ENCODE peak calls at places on chromosomes 2 and 18, in four cellular contexts. E, Z, F and L are unnamed samples.
A peak's percentile ranks its signal among the peaks of the same experiment; 100 is the strongest.

GRCh38 chr2:134289225-134289624 is 35.4 kb downstream of the MGAT5 start:
- DNase-seq in F (no peak), Z (no peak), E (no peak), L (no peak)

GRCh38 chr2:177262137-177262536 is 2.4 kb downstream of the NFE2L2 start:
- DNase-seq in F (no peak), E (no peak), Z (no peak), L (no peak)

GRCh38 chr18:57915241-57915640 is 112.1 kb upstream of the ATP8B1 start:
- DNase-seq in E (no peak), F (no peak), Z (no peak), L (no peak)

GRCh38 chr2:96484096-96484495 is 21.1 kb downstream of the NEURL3 start:
- DNase-seq in Z (no peak), F (no peak), E (no peak), L (no peak)

GRCh38 chr2:187150667-187151066 is 297.4 kb downstream of the CALCRL start:
- DNase-seq in F (no peak), E (no peak), Z (no peak), L (no peak)

GRCh38 chr2:23427350-23427749 is 42.4 kb downstream of the KLHL29 start:
- DNase-seq in Z (no peak), F (no peak), E (no peak), L (no peak)

GRCh38 chr2:83386559-83386958 is 1072.5 kb downstream of the SUCLG1 start:
- DNase-seq in F (no peak), Z (no peak), E (no peak), L (no peak)

GRCh38 chr2:120761911-120762310 is 26.2 kb downstream of the GLI2 start:
- DNase-seq in F (no peak), Z (no peak), E (peak; percentile 3), L (no peak)

GRCh38 chr2:239379641-239380170 is 21.1 kb downstream of the HDAC4 start:
- DNase-seq in F (no peak), E (peak; percentile 24), Z (peak; percentile 48), L (no peak)

GRCh38 chr2:201985740-201986735 is 47.6 kb upstream of the FZD7 start:
- DNase-seq in E (no peak), F (no peak), Z (no peak), L (no peak)

GRCh38 chr18:70228546-70228945 is 23.1 kb upstream of the RTTN start:
- DNase-seq in F (no peak), Z (no peak), E (no peak), L (no peak)

GRCh38 chr2:11829324-11829946 is 83.0 kb downstream of the LPIN1 start:
- DNase-seq in F (peak; percentile 49), E (peak; percentile 79), Z (no peak), L (peak; percentile 59)

GRCh38 chr2:241933175-241933911 is 63.8 kb downstream of the RTP5 start:
- DNase-seq in Z (no peak), E (no peak), F (no peak), L (no peak)

GRCh38 chr2:177708660-177709328 is 316.2 kb downstream of the AGPS start:
- DNase-seq in F (no peak), Z (no peak), E (no peak), L (no peak)

GRCh38 chr2:212001280-212001679 is 537.3 kb downstream of the ERBB4 start:
- DNase-seq in E (no peak), F (no peak), Z (no peak), L (no peak)

GRCh38 chr2:85409719-85410583 is at the start of gene CAPG:
- DNase-seq in F (peak; percentile 86), Z (peak; percentile 73), E (no peak), L (peak; percentile 88)

GRCh38 chr2:130875935-130876334 is 39.2 kb downstream of the ARHGEF4 start:
- DNase-seq in F (no peak), Z (no peak), E (no peak), L (no peak)

GRCh38 chr2:192741889-192742288 is 547.2 kb upstream of the TMEFF2 start:
- DNase-seq in F (no peak), Z (no peak), E (no peak), L (no peak)

GRCh38 chr2:6053711-6054393 is 361.7 kb downstream of the SOX11 start:
- DNase-seq in F (no peak), E (no peak), Z (no peak), L (no peak)

GRCh38 chr2:65018141-65018582 is 29.0 kb downstream of the SLC1A4 start:
- DNase-seq in E (no peak), Z (no peak), F (no peak), L (no peak)

GRCh38 chr2:106316937-106317336 is 122.8 kb upstream of the UXS1 start:
- DNase-seq in E (no peak), Z (no peak), F (no peak), L (no peak)

GRCh38 chr2:124325667-124326425 is 300.8 kb downstream of the CNTNAP5 start:
- DNase-seq in F (no peak), Z (no peak), E (no peak), L (no peak)

GRCh38 chr2:128473175-128474013 is 154.7 kb upstream of the HS6ST1 start:
- DNase-seq in Z (no peak), E (no peak), F (no peak), L (peak; percentile 74)

GRCh38 chr2:133484106-133484505 is 84.2 kb downstream of the NCKAP5 start:
- DNase-seq in Z (no peak), E (no peak), F (no peak), L (no peak)

GRCh38 chr18:41881285-41881684 is 73.7 kb upstream of the PIK3C3 start:
- DNase-seq in F (no peak), E (no peak), Z (no peak), L (no peak)

GRCh38 chr18:68660355-68661183 is 54.3 kb downstream of the TMX3 start:
- DNase-seq in F (no peak), E (no peak), Z (no peak), L (peak; percentile 10)

GRCh38 chr18:56641714-56642331 is 3.4 kb upstream of the TXNL1 start:
- DNase-seq in F (peak; percentile 34), Z (no peak), E (no peak), L (no peak)

GRCh38 chr18:7174359-7175107 is 56.4 kb upstream of the LRRC30 start:
- DNase-seq in E (peak; percentile 53), F (peak; percentile 25), Z (peak; percentile 65), L (no peak)

GRCh38 chr2:134489732-134490384 is 228.9 kb downstream of the TMEM163 start:
- DNase-seq in E (no peak), Z (no peak), F (no peak), L (no peak)

DNA sequence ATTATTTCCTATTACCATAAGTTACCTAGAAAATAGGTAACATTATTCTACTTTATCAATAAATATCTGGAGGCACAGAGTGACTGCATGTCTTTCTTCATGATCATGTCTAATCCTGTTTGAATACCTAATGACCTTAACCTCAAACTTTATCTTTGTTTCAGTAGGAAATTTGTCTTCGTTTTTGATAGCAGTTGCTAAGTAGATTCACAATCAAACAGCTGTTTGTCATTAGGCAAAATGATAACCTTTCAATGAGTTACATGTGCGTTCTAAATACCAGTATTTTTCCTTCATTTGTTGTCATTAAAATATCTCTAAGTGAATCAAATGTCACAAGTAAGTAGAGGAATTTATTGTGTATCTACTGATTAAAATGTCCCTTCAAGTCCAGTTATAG is 473.8 kb downstream of the NRXN1 start:
- DNase-seq in Z (no peak), E (no peak), F (no peak), L (no peak)
- TF ChIP-seq CTCF in Z (no peak), E (no peak), F (no peak), L (no peak)

GRCh38 chr2:218256612-218257350 is 4.0 kb upstream of the GPBAR1 start:
- DNase-seq in E (no peak), Z (no peak), F (no peak), L (no peak)

GRCh38 chr2:218260166-218260565 is 649 bp upstream of the GPBAR1 start:
- DNase-seq in Z (no peak), F (no peak), E (no peak), L (no peak)

GRCh38 chr2:218255441-218255840 is 5.4 kb upstream of the GPBAR1 start:
- DNase-seq in F (no peak), Z (no peak), E (no peak), L (no peak)

GRCh38 chr2:218259099-218259921 is 1.5 kb upstream of the GPBAR1 start:
- DNase-seq in F (no peak), E (no peak), Z (no peak), L (no peak)

GRCh38 chr2:218257390-218257981 is 3.3 kb upstream of the GPBAR1 start:
- DNase-seq in E (peak; percentile 46), Z (no peak), F (peak; percentile 25), L (peak; percentile 80)
- TF ChIP-seq CTCF in E (peak; percentile 66), Z (peak; percentile 20), F (peak; percentile 75), L (peak; percentile 55)

GRCh38 chr2:180604077-180604476 is 376.3 kb upstream of the UBE2E3 start:
- DNase-seq in F (peak; percentile 10), E (no peak), Z (no peak), L (no peak)
- TF ChIP-seq CTCF in F (peak; percentile 43), E (peak; percentile 26), Z (no peak), L (peak; percentile 20)

DNA sequence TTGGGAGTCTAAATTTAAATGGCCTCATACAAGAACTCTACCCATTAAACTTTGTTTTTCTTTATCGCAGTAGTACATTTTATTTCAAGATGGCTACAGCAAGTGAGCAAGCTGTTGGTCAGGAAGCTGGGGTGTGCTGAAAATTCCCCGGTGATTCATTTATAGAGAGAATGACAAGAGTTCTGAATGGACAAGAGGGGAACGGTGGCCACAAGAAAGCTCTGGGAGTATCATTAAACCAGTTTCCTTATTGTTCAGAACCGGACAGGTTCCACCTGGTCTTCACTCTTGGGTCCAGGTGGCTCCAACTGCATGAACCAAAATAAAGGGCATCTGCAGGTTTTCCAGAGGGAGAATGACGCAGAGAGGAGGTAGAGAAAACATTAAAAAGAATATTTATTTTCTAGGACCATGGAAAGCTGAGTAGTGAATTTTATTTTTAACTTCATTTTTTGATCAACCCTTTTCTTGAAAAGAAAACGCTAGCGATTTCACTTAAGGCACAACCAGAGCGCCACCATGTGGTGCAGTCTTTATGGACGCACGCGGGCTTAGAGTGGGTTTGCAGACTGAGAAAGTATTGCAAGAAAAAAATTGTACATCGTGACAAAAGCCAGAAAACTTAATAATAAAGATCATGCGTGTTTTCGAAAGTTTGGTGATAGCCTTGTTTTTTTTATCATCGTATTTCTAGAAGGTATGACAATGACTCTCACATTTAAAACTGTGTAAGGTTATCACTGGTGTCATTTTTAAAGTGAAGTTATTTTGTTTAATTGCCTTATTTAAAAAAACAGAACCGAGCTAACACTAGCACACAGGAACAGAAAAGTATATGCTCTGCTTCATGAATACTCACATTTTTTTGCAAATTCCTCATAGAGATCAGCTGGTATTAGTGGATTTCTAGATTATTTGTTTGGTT is 97.9 kb upstream of the NOL4 start:
- DNase-seq in Z (no peak), E (peak; percentile 78), F (peak; percentile 62), L (peak; percentile 21)
- TF ChIP-seq CTCF in Z (peak; percentile 38), E (peak; percentile 68), F (peak; percentile 87), L (peak; percentile 71)

DNA sequence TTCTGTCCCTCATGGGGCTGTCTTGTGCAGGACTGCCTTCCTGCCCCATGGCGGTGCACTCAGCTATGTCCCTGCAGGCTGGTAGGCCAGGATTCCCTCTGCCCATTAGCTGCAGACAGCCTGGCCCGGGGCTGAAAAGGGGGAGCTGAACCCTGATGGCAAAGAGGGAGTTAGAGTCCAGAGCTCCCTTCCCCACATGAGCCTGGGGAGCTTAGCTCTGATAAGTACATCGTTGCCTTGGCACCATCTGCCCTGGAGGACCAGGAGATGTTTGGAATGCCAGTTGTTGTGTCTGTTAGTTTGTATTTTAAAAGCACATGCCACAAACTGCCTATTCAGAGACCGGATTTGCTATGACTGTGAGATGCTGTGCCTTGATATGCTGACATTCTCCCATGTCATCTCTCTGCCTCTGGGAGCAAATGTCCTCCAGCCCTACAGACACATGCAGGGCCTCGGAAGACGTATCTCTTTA is 65.1 kb upstream of the AFF3 start:
- DNase-seq in Z (no peak), F (no peak), E (peak; percentile 69), L (no peak)
- TF ChIP-seq CTCF in Z (no peak), F (no peak), E (no peak), L (no peak)

GRCh38 chr2:26068602-26069298 is 34.9 kb downstream of the RAB10 start:
- DNase-seq in F (peak; percentile 18), Z (no peak), E (no peak), L (peak; percentile 74)
- TF ChIP-seq CTCF in F (no peak), Z (no peak), E (no peak), L (no peak)